ENCODE peak calls at places on chromosomes 12 and 14, in four cellular contexts. One of them, this sample, is unnamed.

GRCh38 chr14:106530031-106530422 is 1003.6 kb downstream of the TMEM121 start:
- DNase-seq in renal cortical epithelial cell: no peak
- DNase-seq in left colon: no peak
- DNase-seq in kidney glomerular epithelial cell: no peak
- DNase-seq in this sample: no peak

GRCh38 chr12:56634242-56634836 is 4.2 kb upstream of the BAZ2A start:
- DNase-seq in renal cortical epithelial cell: peak
- DNase-seq in left colon: peak
- DNase-seq in kidney glomerular epithelial cell: no peak
- DNase-seq in this sample: peak

GRCh38 chr12:49358548-49359141 is 8.6 kb upstream of the SPATS2 start:
- DNase-seq in renal cortical epithelial cell: peak
- DNase-seq in left colon: peak
- DNase-seq in kidney glomerular epithelial cell: peak
- DNase-seq in this sample: peak

GRCh38 chr14:36424478-36425102 is 95.4 kb downstream of the NKX2-1 start:
- DNase-seq in renal cortical epithelial cell: no peak
- DNase-seq in left colon: no peak
- DNase-seq in kidney glomerular epithelial cell: no peak
- DNase-seq in this sample: no peak

GRCh38 chr12:93908846-93909592 is 231.8 kb downstream of the CRADD start:
- DNase-seq in renal cortical epithelial cell: no peak
- DNase-seq in left colon: peak
- DNase-seq in kidney glomerular epithelial cell: no peak
- DNase-seq in this sample: no peak

GRCh38 chr14:104875811-104876210 is 10.7 kb downstream of the CEP170B start:
- DNase-seq in renal cortical epithelial cell: no peak
- DNase-seq in left colon: no peak
- DNase-seq in kidney glomerular epithelial cell: no peak
- DNase-seq in this sample: no peak

GRCh38 chr14:100890451-100890850 is 13.1 kb downstream of the RTL1 start:
- DNase-seq in renal cortical epithelial cell: no peak
- DNase-seq in left colon: no peak
- DNase-seq in kidney glomerular epithelial cell: no peak
- DNase-seq in this sample: no peak

GRCh38 chr12:125688881-125689280 is 623.6 kb downstream of the AACS start:
- DNase-seq in renal cortical epithelial cell: no peak
- DNase-seq in left colon: no peak
- DNase-seq in kidney glomerular epithelial cell: no peak
- DNase-seq in this sample: no peak

GRCh38 chr12:97235102-97235501 is 227.5 kb upstream of the RMST start:
- DNase-seq in renal cortical epithelial cell: no peak
- DNase-seq in left colon: no peak
- DNase-seq in kidney glomerular epithelial cell: no peak
- DNase-seq in this sample: peak

GRCh38 chr12:113247123-113248045 is 26.1 kb downstream of the TPCN1 start:
- DNase-seq in renal cortical epithelial cell: peak
- DNase-seq in left colon: no peak
- DNase-seq in kidney glomerular epithelial cell: no peak
- DNase-seq in this sample: no peak

GRCh38 chr14:41072776-41073175 is 533.9 kb upstream of the LRFN5 start:
- DNase-seq in renal cortical epithelial cell: no peak
- DNase-seq in left colon: no peak
- DNase-seq in kidney glomerular epithelial cell: no peak
- DNase-seq in this sample: no peak

GRCh38 chr14:30553311-30553989 is 5.5 kb upstream of the G2E3 start:
- DNase-seq in renal cortical epithelial cell: peak
- DNase-seq in left colon: no peak
- DNase-seq in kidney glomerular epithelial cell: peak
- DNase-seq in this sample: no peak

GRCh38 chr14:98198385-98198784 is 1073.6 kb downstream of the BCL11B start:
- DNase-seq in renal cortical epithelial cell: peak
- DNase-seq in left colon: no peak
- DNase-seq in kidney glomerular epithelial cell: no peak
- DNase-seq in this sample: no peak

GRCh38 chr12:43816168-43816567 is 10.1 kb upstream of the TWF1 start:
- DNase-seq in renal cortical epithelial cell: peak
- DNase-seq in left colon: no peak
- DNase-seq in kidney glomerular epithelial cell: no peak
- DNase-seq in this sample: no peak

GRCh38 chr14:29749327-29749726 is 178.3 kb downstream of the PRKD1 start:
- DNase-seq in renal cortical epithelial cell: peak
- DNase-seq in left colon: no peak
- DNase-seq in kidney glomerular epithelial cell: no peak
- DNase-seq in this sample: no peak

GRCh38 chr12:66409195-66409871 is 107.0 kb downstream of the HELB start:
- DNase-seq in renal cortical epithelial cell: peak
- DNase-seq in left colon: peak
- DNase-seq in kidney glomerular epithelial cell: peak
- DNase-seq in this sample: peak